ENCODE peak calls at places on chromosomes 12 and 14, in six cellular contexts. H is heart right ventricle, F is cardiac muscle cell, A is endothelial cell, G is cardiac fibroblast, T is astrocyte. P is an unnamed sample.

GRCh38 chr12:127146991-127147718 is 1119.8 kb upstream of the TMEM132C start:
- DNase-seq in A (no peak), T (no peak), F (no peak), G (no peak), H (no peak), P (no peak)

GRCh38 chr14:57382283-57382682 is 8.1 kb upstream of the NAA30 start:
- DNase-seq in A (no peak), G (peak), H (no peak), T (peak), F (no peak), P (peak)

GRCh38 chr12:13702401-13702800 is 279.0 kb downstream of the GRIN2B start:
- DNase-seq in H (no peak), F (no peak), G (no peak), T (no peak), A (no peak), P (no peak)

GRCh38 chr12:66008985-66009384 is 121.6 kb downstream of the LLPH start:
- DNase-seq in G (no peak), T (no peak), A (no peak), F (peak), H (no peak), P (no peak)

GRCh38 chr14:64682173-64682710 is 22.0 kb upstream of the PLEKHG3 start:
- DNase-seq in F (no peak), G (peak), H (peak), T (peak), A (no peak), P (peak)

GRCh38 chr12:65695077-65695865 is 129.0 kb upstream of the HMGA2 start:
- DNase-seq in F (peak), A (no peak), G (peak), H (peak), T (peak), P (peak)

GRCh38 chr12:11553871-11554533 is 95.5 kb upstream of the ETV6 start:
- DNase-seq in A (peak), F (peak), H (peak), T (peak), G (peak), P (peak)

GRCh38 chr14:69270795-69271708 is 11.1 kb downstream of the GALNT16 start:
- DNase-seq in A (no peak), F (no peak), G (no peak), H (peak), T (peak), P (no peak)

GRCh38 chr14:76488551-76488950 is 112.6 kb downstream of the ESRRB start:
- DNase-seq in T (no peak), G (no peak), H (no peak), A (no peak), F (no peak), P (no peak)

GRCh38 chr12:47767197-47767724 is 5.8 kb upstream of the SLC48A1 start:
- DNase-seq in F (peak), G (peak), A (peak), H (peak), T (no peak), P (no peak)

GRCh38 chr12:57895337-57896138 is 45.8 kb upstream of the ATP23 start:
- DNase-seq in A (no peak), H (no peak), F (no peak), T (no peak), G (no peak), P (peak)

GRCh38 chr14:65574611-65575010 is 162.1 kb downstream of the FUT8 start:
- DNase-seq in T (no peak), F (no peak), H (no peak), G (no peak), A (no peak), P (no peak)

GRCh38 chr12:14993537-14994266 is 20.9 kb downstream of the PDE6H start:
- DNase-seq in H (no peak), G (peak), F (no peak), T (peak), A (no peak), P (peak)

GRCh38 chr14:70708717-70709570 is 67.2 kb downstream of the TTC9 start:
- DNase-seq in H (no peak), G (no peak), A (no peak), T (no peak), F (no peak), P (no peak)

GRCh38 chr12:121784460-121784859 is 9.0 kb downstream of the RHOF start:
- DNase-seq in T (peak), H (no peak), A (no peak), F (no peak), G (peak), P (peak)

GRCh38 chr14:54138024-54138353 is 181.4 kb upstream of the BMP4 start:
- DNase-seq in G (no peak), T (no peak), H (no peak), F (no peak), A (no peak), P (no peak)

GRCh38 chr12:50058743-50059312 is 1.4 kb downstream of the ASIC1 start:
- DNase-seq in T (no peak), F (no peak), H (no peak), G (no peak), A (no peak), P (no peak)

GRCh38 chr12:76186507-76186906 is 102.0 kb upstream of the NAP1L1 start:
- DNase-seq in F (no peak), A (no peak), H (no peak), G (peak), T (peak), P (peak)

GRCh38 chr12:93825926-93826599 is 148.9 kb downstream of the CRADD start:
- DNase-seq in G (peak), H (no peak), F (no peak), T (peak), A (no peak), P (peak)

GRCh38 chr14:88935083-88935482 is 110.6 kb downstream of the TTC8 start:
- DNase-seq in F (no peak), A (no peak), T (no peak), G (no peak), H (no peak), P (no peak)

GRCh38 chr14:94171208-94171607 is 2.9 kb upstream of the PPP4R4 start:
- DNase-seq in H (no peak), T (peak), A (no peak), G (no peak), F (no peak), P (peak)

GRCh38 chr12:104286538-104287482 is 16.7 kb upstream of the EID3 start:
- DNase-seq in F (peak), H (peak), T (peak), G (peak), A (peak), P (peak)

GRCh38 chr14:103623883-103624482 is 5.0 kb upstream of the KLC1 start:
- DNase-seq in A (no peak), T (no peak), G (peak), H (peak), F (no peak), P (no peak)

GRCh38 chr14:27715561-27715960 is 1051.0 kb upstream of the FOXG1 start:
- DNase-seq in T (no peak), H (no peak), A (no peak), G (no peak), F (no peak), P (no peak)

GRCh38 chr14:41986726-41987125 is 380.1 kb downstream of the LRFN5 start:
- DNase-seq in T (peak), F (no peak), H (no peak), G (peak), A (no peak), P (no peak)

GRCh38 chr14:50410016-50410530 is 13.4 kb upstream of the CDKL1 start:
- DNase-seq in A (no peak), G (no peak), H (no peak), F (no peak), T (no peak), P (no peak)

GRCh38 chr12:85765443-85765842 is 70.8 kb downstream of the RASSF9 start:
- DNase-seq in A (no peak), H (no peak), T (no peak), F (no peak), G (no peak), P (no peak)

GRCh38 chr12:104715562-104716182 is 242.4 kb downstream of the SLC41A2 start:
- DNase-seq in A (no peak), G (no peak), H (no peak), F (no peak), T (no peak), P (no peak)

GRCh38 chr12:69872804-69873203 is 47.8 kb downstream of the MYRFL start:
- DNase-seq in T (no peak), A (no peak), H (no peak), F (no peak), G (peak), P (no peak)

GRCh38 chr14:78982551-78982950 is 812.4 kb downstream of the NRXN3 start:
- DNase-seq in A (no peak), H (no peak), T (peak), F (no peak), G (peak), P (no peak)

GRCh38 chr12:117570608-117571007 is 209.2 kb upstream of the NOS1 start:
- DNase-seq in H (no peak), A (no peak), G (no peak), F (no peak), T (no peak), P (no peak)

GRCh38 chr12:100166232-100166631 is 23.6 kb upstream of the BLTP3B start:
- DNase-seq in F (no peak), T (no peak), A (no peak), H (no peak), G (no peak), P (no peak)

GRCh38 chr14:91164676-91165075 is 50.8 kb downstream of the DGLUCY start:
- DNase-seq in F (no peak), H (peak), T (no peak), G (no peak), A (no peak), P (no peak)

GRCh38 chr14:99325016-99325415 is 53.0 kb upstream of the BCL11B start:
- DNase-seq in A (no peak), T (no peak), F (no peak), G (no peak), H (no peak), P (no peak)

GRCh38 chr14:103624860-103625259 is 4.2 kb upstream of the KLC1 start:
- DNase-seq in A (no peak), F (no peak), H (peak), G (peak), T (peak), P (peak)

GRCh38 chr14:105012171-105012985 is 8.5 kb downstream of the CDCA4 start:
- DNase-seq in T (no peak), A (no peak), F (no peak), H (no peak), G (no peak), P (no peak)

GRCh38 chr12:48813464-48814312 is 4.6 kb upstream of the CACNB3 start:
- DNase-seq in T (peak), H (no peak), G (peak), F (no peak), A (peak), P (no peak)
- TF ChIP-seq CTCF in T (no peak), H (no peak), G (no peak), F (no peak), A (no peak), P (no peak)

GRCh38 chr14:106218189-106218588 is 691.8 kb downstream of the TMEM121 start:
- DNase-seq in A (no peak), G (no peak), T (no peak), F (no peak), H (no peak), P (no peak)
- TF ChIP-seq CTCF in A (no peak), G (no peak), T (no peak), F (no peak), H (no peak), P (no peak)

DNA sequence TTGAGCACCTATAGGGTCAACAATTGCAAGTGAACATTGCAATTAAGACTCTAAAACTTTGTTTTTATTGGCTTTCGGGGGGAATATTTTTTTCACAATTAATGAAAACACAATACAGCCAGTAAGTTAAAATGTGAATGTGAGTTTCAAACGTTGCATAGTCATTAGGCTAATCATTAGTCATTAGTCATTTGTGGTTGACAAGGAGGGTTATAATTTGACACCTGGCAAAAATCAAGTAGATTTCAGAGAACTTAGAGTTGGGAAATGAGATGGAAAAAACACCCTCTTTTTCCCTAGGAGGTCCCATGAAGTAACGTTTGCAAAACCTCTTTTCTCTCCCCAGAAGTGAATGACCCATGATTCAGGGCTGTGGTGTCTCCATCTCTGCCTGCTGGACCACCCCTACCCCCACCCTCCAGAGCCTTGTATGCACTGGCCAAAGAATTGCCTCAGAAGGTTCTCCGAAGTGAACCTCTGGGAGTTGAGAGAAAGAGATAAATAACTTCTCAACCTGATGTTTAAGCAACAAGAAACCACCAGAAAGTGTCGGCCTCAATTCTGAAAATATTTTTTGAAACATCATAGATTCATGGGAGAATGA is 196.3 kb downstream of the PAX9 start:
- DNase-seq in F (no peak), H (no peak), T (no peak), A (no peak), G (no peak), P (no peak)
- TF ChIP-seq CTCF in F (no peak), H (no peak), T (no peak), A (no peak), G (no peak), P (no peak)

GRCh38 chr12:9829483-9829882 is 2.2 kb downstream of the KLRF1 start:
- DNase-seq in H (no peak), T (no peak), F (no peak), G (no peak), A (no peak), P (no peak)

GRCh38 chr12:9829990-9830389 is 2.7 kb downstream of the KLRF1 start:
- DNase-seq in G (no peak), F (no peak), T (no peak), A (no peak), H (no peak), P (no peak)

GRCh38 chr12:9831720-9832119 is 4.4 kb downstream of the KLRF1 start:
- DNase-seq in F (no peak), H (no peak), G (no peak), T (no peak), A (no peak), P (no peak)

GRCh38 chr12:9827209-9827888 is at the start of gene KLRF1:
- DNase-seq in H (no peak), G (no peak), T (no peak), F (no peak), A (no peak), P (no peak)
- TF ChIP-seq CTCF in H (no peak), G (no peak), T (no peak), F (no peak), A (no peak), P (no peak)

GRCh38 chr12:44389038-44389437 is 487.1 kb downstream of the NELL2 start:
- DNase-seq in G (no peak), T (no peak), F (no peak), A (no peak), H (no peak), P (no peak)
- TF ChIP-seq CTCF in G (no peak), T (no peak), F (no peak), A (no peak), H (no peak), P (no peak)

DNA sequence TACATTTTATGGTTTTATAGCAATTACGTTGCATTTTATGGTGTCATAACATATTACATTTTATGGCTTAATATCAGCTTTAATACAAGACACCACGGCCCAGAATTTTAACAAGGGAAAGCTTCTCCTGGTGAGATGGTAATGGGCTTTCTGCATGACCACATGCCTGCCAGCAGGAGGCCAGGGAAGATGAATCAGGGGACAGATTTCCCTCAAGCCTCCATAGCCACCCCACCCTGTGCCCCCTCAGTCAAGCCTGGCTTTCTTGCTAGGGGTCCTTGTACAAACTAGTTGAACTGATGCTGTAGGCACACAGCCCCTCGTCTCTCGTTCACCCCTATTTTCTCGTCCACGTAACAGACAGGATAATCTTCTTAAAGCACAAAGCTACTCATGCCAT is 56.6 kb downstream of the HSPB8 start:
- DNase-seq in F (peak), H (no peak), A (peak), G (no peak), T (no peak), P (no peak)
- TF ChIP-seq CTCF in F (no peak), H (peak), A (peak), G (peak), T (no peak), P (peak)